ENCODE peak calls at places on chromosome 10, in eight cellular contexts. Y is gastrocnemius medialis, R is bronchial epithelial cell, F is uterus, B is choroid plexus epithelial cell, U is keratinocyte, W is upper lobe of right lung, P is IMR-90. D is an unnamed sample.

GRCh38 chr10:12531305-12531738 is 182.0 kb downstream of the CAMK1D start:
- DNase-seq in Y (no peak), R (no peak), F (peak; percentile 59), B (peak; percentile 31), U (no peak), W (no peak), P (peak; percentile 18), D (no peak)

GRCh38 chr10:42987121-42987541 is 89.7 kb upstream of the RET start:
- DNase-seq in Y (no peak), R (no peak), F (peak; percentile 10), B (no peak), U (no peak), W (peak; percentile 71), P (no peak), D (no peak)

GRCh38 chr10:118752401-118752800 is 2.4 kb downstream of the CACUL1 start:
- DNase-seq in Y (no peak), R (no peak), F (no peak), B (no peak), U (no peak), W (no peak), P (no peak), D (no peak)

GRCh38 chr10:77877461-77878344 is 48.9 kb downstream of the DLG5 start:
- DNase-seq in Y (no peak), R (peak; percentile 78), F (peak; percentile 60), B (peak; percentile 87), U (no peak), W (no peak), P (peak; percentile 82), D (peak; percentile 49)

GRCh38 chr10:63464402-63465292 is 1.1 kb downstream of the JMJD1C start:
- DNase-seq in Y (no peak), R (peak; percentile 30), F (no peak), B (peak; percentile 48), U (no peak), W (no peak), P (peak; percentile 26), D (peak; percentile 41)

GRCh38 chr10:61899045-61899444 is 2.5 kb upstream of the ARID5B start:
- DNase-seq in Y (no peak), R (peak; percentile 91), F (no peak), B (peak; percentile 72), U (no peak), W (no peak), P (peak; percentile 85), D (peak; percentile 64)

GRCh38 chr10:117955171-117955570 is 91.6 kb downstream of the RAB11FIP2 start:
- DNase-seq in Y (no peak), R (no peak), F (no peak), B (no peak), U (no peak), W (no peak), P (no peak), D (no peak)

GRCh38 chr10:13684252-13684791 is 97.6 kb downstream of the PRPF18 start:
- DNase-seq in Y (no peak), R (no peak), F (peak; percentile 51), B (peak; percentile 76), U (no peak), W (peak; percentile 70), P (peak; percentile 88), D (peak; percentile 79)

GRCh38 chr10:127576011-127576410 is 26.9 kb downstream of the NPS start:
- DNase-seq in Y (no peak), R (no peak), F (no peak), B (no peak), U (no peak), W (no peak), P (no peak), D (no peak)

DNA sequence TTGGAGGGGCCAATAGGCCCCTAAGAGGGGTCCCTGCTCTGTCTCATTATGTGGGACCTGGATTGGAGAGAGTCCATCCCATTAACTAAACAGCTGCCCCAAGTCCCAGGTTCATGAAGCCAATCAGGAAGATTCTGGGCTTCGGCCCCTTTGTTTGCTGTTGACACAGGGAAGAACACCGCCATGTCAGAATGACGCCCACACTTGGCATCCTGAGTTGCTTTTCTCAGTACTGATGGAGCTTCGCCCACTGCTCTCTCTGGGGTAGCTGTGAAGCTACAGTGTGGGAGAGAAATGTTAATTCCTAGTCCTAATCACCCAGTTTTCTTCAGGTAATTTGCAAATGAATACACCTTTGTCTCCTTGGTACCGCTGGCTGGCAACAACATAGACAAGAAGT is 264.7 kb downstream of the GLRX3 start:
- DNase-seq in Y (no peak), R (no peak), F (no peak), B (no peak), U (no peak), W (no peak), P (no peak), D (no peak)
- H3K4me3 ChIP-seq in Y (no peak overlapping the region), R (no peak overlapping the region), F (no peak overlapping the region), B (no peak overlapping the region), U (no peak overlapping the region), W (no peak overlapping the region), P (no peak overlapping the region), D (no peak overlapping the region)

GRCh38 chr10:86663576-86664369 is 4.5 kb upstream of the LDB3 start:
- DNase-seq in Y (peak; percentile 48), R (no peak), F (no peak), B (no peak), U (no peak), W (no peak), P (no peak), D (no peak)
- TF ChIP-seq CTCF in Y (no peak), R (no peak), F (no peak), B (no peak), U (no peak), W (no peak), P (no peak), D (no peak)

DNA sequence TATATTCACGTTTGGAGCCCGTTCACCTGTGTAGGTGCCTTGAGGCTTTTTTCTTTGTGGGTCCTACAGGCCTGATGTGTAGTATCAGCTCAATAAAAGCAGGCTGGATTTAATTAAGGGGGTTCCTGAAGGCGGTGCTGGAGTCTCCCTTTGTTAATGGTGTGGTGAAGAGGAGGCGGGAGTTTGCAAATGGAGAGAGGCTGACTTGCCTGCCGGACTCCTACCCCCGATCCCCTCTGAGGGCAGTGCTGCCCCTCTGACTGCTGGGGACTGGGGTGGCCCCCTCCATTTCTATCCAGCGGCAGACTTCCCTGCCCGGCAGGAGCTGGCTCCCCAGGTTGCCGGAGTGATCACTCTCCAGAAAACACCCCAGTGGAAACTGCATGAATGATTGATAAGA is 45.1 kb downstream of the ZMIZ1 start:
- DNase-seq in Y (no peak), R (no peak), F (no peak), B (no peak), U (no peak), W (no peak), P (no peak), D (no peak)
- H3K4me3 ChIP-seq in Y (no peak overlapping the region), R (no peak overlapping the region), F (no peak overlapping the region), B (no peak overlapping the region), U (no peak overlapping the region), W (no peak overlapping the region), P (no peak overlapping the region), D (no peak overlapping the region)

GRCh38 chr10:79068562-79069324 is at the start of gene ZMIZ1:
- DNase-seq in Y (peak; percentile 89), R (peak; percentile 77), F (peak; percentile 90), B (peak; percentile 94), U (peak; percentile 48), W (peak; percentile 93), P (peak; percentile 93), D (peak; percentile 93)
- TF ChIP-seq CTCF in Y (peak; percentile 20), R (no peak), F (no peak), B (peak; percentile 16), U (no peak), W (peak; percentile 20), P (peak; percentile 39), D (peak; percentile 22)

DNA sequence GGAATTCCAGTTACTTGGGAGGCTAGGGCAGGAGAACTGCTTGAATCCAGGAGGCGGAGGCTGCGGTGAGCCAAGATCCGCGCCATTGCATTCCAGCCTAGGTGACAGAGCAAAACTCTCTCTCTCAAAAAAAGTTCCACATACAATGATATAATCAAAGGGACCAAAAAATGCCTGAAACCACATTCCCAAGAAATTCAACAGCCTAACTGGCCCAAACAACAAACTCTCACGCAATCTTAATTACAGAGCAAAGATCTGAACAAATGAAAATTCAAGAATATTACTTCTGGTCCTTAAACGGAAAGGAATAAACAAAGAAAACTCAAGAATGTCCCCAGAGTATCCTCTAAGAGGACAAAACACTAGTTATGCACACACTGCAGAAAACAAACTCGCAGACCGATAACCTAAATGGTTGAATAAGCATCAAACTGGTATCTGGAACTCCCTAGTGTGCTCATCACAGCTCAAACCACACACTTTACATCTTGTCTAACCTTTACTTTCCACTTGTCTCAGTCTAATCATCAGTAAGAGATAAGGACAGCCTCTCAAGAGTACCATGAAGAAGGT is 3.7 kb downstream of the OGA start:
- DNase-seq in Y (no peak), R (no peak), F (no peak), B (no peak), U (no peak), W (peak; percentile 29), P (no peak), D (peak; percentile 41)
- H3K4me3 ChIP-seq in Y (peak overlapping the region; percentile 98), R (peak overlapping the region; percentile 95), F (peak overlapping the region; percentile 83), B (peak overlapping the region; percentile 96), U (peak overlapping the region; percentile 83), W (peak overlapping the region; percentile 100), P (peak overlapping the region; percentile 9), D (peak overlapping the region; percentile 98)